ENCODE peak calls at places on chromosomes 11 and 22, in six cellular contexts. One of them, this sample, is unnamed.

GRCh38 chr11:11534981-11535380 is 86.8 kb downstream of the GALNT18 start:
- DNase-seq in IMR-90: peak
- DNase-seq in H9: no peak
- DNase-seq in neuronal stem cell: no peak
- DNase-seq in H1: no peak
- DNase-seq in mesenchymal stem cell: no peak
- DNase-seq in this sample: no peak

GRCh38 chr11:15236514-15236913 is 121.8 kb downstream of the INSC start:
- DNase-seq in neuronal stem cell: no peak
- DNase-seq in H9: peak
- DNase-seq in mesenchymal stem cell: no peak
- DNase-seq in H1: peak
- DNase-seq in IMR-90: no peak
- DNase-seq in this sample: peak

GRCh38 chr11:35237860-35238715 is 99.1 kb downstream of the CD44 start:
- DNase-seq in neuronal stem cell: peak
- DNase-seq in IMR-90: no peak
- DNase-seq in mesenchymal stem cell: no peak
- DNase-seq in H9: peak
- DNase-seq in H1: peak
- DNase-seq in this sample: peak

GRCh38 chr11:130434521-130435223 is 6.3 kb upstream of the ADAMTS8 start:
- DNase-seq in H1: peak
- DNase-seq in neuronal stem cell: peak
- DNase-seq in H9: peak
- DNase-seq in mesenchymal stem cell: peak
- DNase-seq in IMR-90: peak
- DNase-seq in this sample: peak

GRCh38 chr11:19714387-19715363 is 2.0 kb downstream of the NAV2 start:
- DNase-seq in neuronal stem cell: no peak
- DNase-seq in IMR-90: peak
- DNase-seq in mesenchymal stem cell: peak
- DNase-seq in H9: peak
- DNase-seq in H1: peak
- DNase-seq in this sample: peak

GRCh38 chr11:110524227-110524626 is 94.5 kb downstream of the FDX1 start:
- DNase-seq in mesenchymal stem cell: peak
- DNase-seq in IMR-90: peak
- DNase-seq in neuronal stem cell: no peak
- DNase-seq in H1: no peak
- DNase-seq in H9: no peak
- DNase-seq in this sample: no peak

GRCh38 chr11:25613899-25614298 is 718.0 kb upstream of the ANO3 start:
- DNase-seq in IMR-90: no peak
- DNase-seq in mesenchymal stem cell: no peak
- DNase-seq in H1: no peak
- DNase-seq in H9: no peak
- DNase-seq in neuronal stem cell: no peak
- DNase-seq in this sample: no peak

GRCh38 chr11:27460571-27460970 is 12.0 kb downstream of the LGR4 start:
- DNase-seq in H9: no peak
- DNase-seq in H1: no peak
- DNase-seq in neuronal stem cell: no peak
- DNase-seq in IMR-90: no peak
- DNase-seq in mesenchymal stem cell: peak
- DNase-seq in this sample: no peak

GRCh38 chr11:77418155-77418980 is 55.5 kb downstream of the PAK1 start:
- DNase-seq in mesenchymal stem cell: no peak
- DNase-seq in H9: no peak
- DNase-seq in neuronal stem cell: no peak
- DNase-seq in H1: no peak
- DNase-seq in IMR-90: no peak
- DNase-seq in this sample: no peak

GRCh38 chr22:43039800-43040199 is 24.9 kb upstream of the PACSIN2 start:
- DNase-seq in H1: no peak
- DNase-seq in mesenchymal stem cell: no peak
- DNase-seq in IMR-90: no peak
- DNase-seq in H9: peak
- DNase-seq in neuronal stem cell: no peak
- DNase-seq in this sample: peak

GRCh38 chr22:36411589-36412258 is 24.0 kb upstream of the MYH9 start:
- DNase-seq in H1: no peak
- DNase-seq in H9: no peak
- DNase-seq in neuronal stem cell: no peak
- DNase-seq in IMR-90: no peak
- DNase-seq in mesenchymal stem cell: no peak
- DNase-seq in this sample: no peak

GRCh38 chr11:103683581-103683980 is 352.9 kb upstream of the DDI1 start:
- DNase-seq in IMR-90: peak
- DNase-seq in H9: no peak
- DNase-seq in mesenchymal stem cell: peak
- DNase-seq in neuronal stem cell: no peak
- DNase-seq in H1: no peak
- DNase-seq in this sample: no peak

GRCh38 chr22:39524089-39524752 is 3.9 kb downstream of the ATF4 start:
- DNase-seq in neuronal stem cell: no peak
- DNase-seq in H9: no peak
- DNase-seq in mesenchymal stem cell: peak
- DNase-seq in IMR-90: no peak
- DNase-seq in H1: no peak
- DNase-seq in this sample: no peak

GRCh38 chr22:27866136-27867091 is 52.6 kb downstream of the PITPNB start:
- DNase-seq in neuronal stem cell: no peak
- DNase-seq in mesenchymal stem cell: peak
- DNase-seq in H9: no peak
- DNase-seq in IMR-90: peak
- DNase-seq in H1: no peak
- DNase-seq in this sample: no peak

GRCh38 chr11:17277024-17277584 is 565 bp downstream of the NUCB2 start:
- DNase-seq in mesenchymal stem cell: peak
- DNase-seq in neuronal stem cell: no peak
- DNase-seq in IMR-90: peak
- DNase-seq in H1: no peak
- DNase-seq in H9: no peak
- DNase-seq in this sample: peak

GRCh38 chr11:92383430-92383829 is 158.8 kb downstream of the FAT3 start:
- DNase-seq in IMR-90: peak
- DNase-seq in neuronal stem cell: no peak
- DNase-seq in mesenchymal stem cell: peak
- DNase-seq in H1: no peak
- DNase-seq in H9: no peak
- DNase-seq in this sample: peak

GRCh38 chr11:122754553-122755322 is 83.6 kb upstream of the CRTAM start:
- DNase-seq in mesenchymal stem cell: peak
- DNase-seq in neuronal stem cell: no peak
- DNase-seq in IMR-90: no peak
- DNase-seq in H1: peak
- DNase-seq in H9: peak
- DNase-seq in this sample: peak
- H2BK15ac ChIP-seq in mesenchymal stem cell: no peak
- H2BK15ac ChIP-seq in neuronal stem cell: no peak
- H2BK15ac ChIP-seq in IMR-90: no peak
- H2BK15ac ChIP-seq in H1: peak
- H2BK15ac ChIP-seq in H9: no peak
- H2BK15ac ChIP-seq in this sample: no peak

GRCh38 chr11:44811841-44812448 is 85.2 kb downstream of the TSPAN18 start:
- DNase-seq in neuronal stem cell: no peak
- DNase-seq in H1: no peak
- DNase-seq in mesenchymal stem cell: no peak
- DNase-seq in IMR-90: no peak
- DNase-seq in H9: no peak
- DNase-seq in this sample: no peak

GRCh38 chr11:44815917-44816456 is 89.2 kb downstream of the TSPAN18 start:
- DNase-seq in IMR-90: no peak
- DNase-seq in H1: no peak
- DNase-seq in neuronal stem cell: no peak
- DNase-seq in mesenchymal stem cell: no peak
- DNase-seq in H9: no peak
- DNase-seq in this sample: no peak

GRCh38 chr11:44812971-44813370 is 86.2 kb downstream of the TSPAN18 start:
- DNase-seq in H9: no peak
- DNase-seq in H1: no peak
- DNase-seq in IMR-90: no peak
- DNase-seq in mesenchymal stem cell: no peak
- DNase-seq in neuronal stem cell: no peak
- DNase-seq in this sample: no peak

GRCh38 chr11:44814881-44815592 is 88.3 kb downstream of the TSPAN18 start:
- DNase-seq in H9: no peak
- DNase-seq in neuronal stem cell: no peak
- DNase-seq in H1: no peak
- DNase-seq in mesenchymal stem cell: peak
- DNase-seq in IMR-90: peak
- DNase-seq in this sample: no peak

DNA sequence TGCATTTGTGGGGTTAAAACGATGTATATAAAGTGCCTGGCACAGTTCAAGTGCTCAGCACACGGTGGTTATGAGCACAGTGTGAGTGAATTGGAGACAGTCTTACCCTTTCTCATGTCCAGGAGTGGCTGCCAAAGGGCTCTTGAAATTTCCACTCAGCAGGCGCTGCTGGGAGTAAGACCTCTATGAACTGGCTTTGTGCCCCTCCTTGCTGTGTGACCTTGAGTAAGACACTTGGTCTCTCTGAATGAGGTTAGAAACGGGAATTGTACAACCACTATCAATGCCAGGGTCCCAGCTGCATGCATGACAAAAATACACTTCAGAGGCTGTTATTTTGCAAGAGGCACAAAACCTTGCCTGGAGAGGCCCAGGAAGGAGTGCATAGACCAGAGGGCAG is 86.6 kb downstream of the TSPAN18 start:
- DNase-seq in IMR-90: no peak
- DNase-seq in neuronal stem cell: no peak
- DNase-seq in mesenchymal stem cell: no peak
- DNase-seq in H9: no peak
- DNase-seq in H1: no peak
- DNase-seq in this sample: no peak
- H2BK15ac ChIP-seq in IMR-90: no peak
- H2BK15ac ChIP-seq in neuronal stem cell: peak
- H2BK15ac ChIP-seq in mesenchymal stem cell: no peak
- H2BK15ac ChIP-seq in H9: no peak
- H2BK15ac ChIP-seq in H1: no peak
- H2BK15ac ChIP-seq in this sample: no peak

GRCh38 chr11:101061606-101062005 is 68.0 kb downstream of the PGR start:
- DNase-seq in neuronal stem cell: no peak
- DNase-seq in mesenchymal stem cell: peak
- DNase-seq in H9: no peak
- DNase-seq in IMR-90: peak
- DNase-seq in H1: no peak
- DNase-seq in this sample: peak
- H2BK15ac ChIP-seq in neuronal stem cell: no peak
- H2BK15ac ChIP-seq in mesenchymal stem cell: no peak
- H2BK15ac ChIP-seq in H9: no peak
- H2BK15ac ChIP-seq in IMR-90: no peak
- H2BK15ac ChIP-seq in H1: no peak
- H2BK15ac ChIP-seq in this sample: no peak

GRCh38 chr11:59544869-59545178 is 33.5 kb downstream of the OR4D9 start:
- DNase-seq in neuronal stem cell: no peak
- DNase-seq in H9: no peak
- DNase-seq in mesenchymal stem cell: no peak
- DNase-seq in IMR-90: no peak
- DNase-seq in H1: no peak
- DNase-seq in this sample: no peak

GRCh38 chr11:59545179-59546020 is 34.1 kb downstream of the OR4D9 start:
- DNase-seq in IMR-90: peak
- DNase-seq in H9: peak
- DNase-seq in neuronal stem cell: no peak
- DNase-seq in mesenchymal stem cell: peak
- DNase-seq in H1: no peak
- DNase-seq in this sample: no peak

DNA sequence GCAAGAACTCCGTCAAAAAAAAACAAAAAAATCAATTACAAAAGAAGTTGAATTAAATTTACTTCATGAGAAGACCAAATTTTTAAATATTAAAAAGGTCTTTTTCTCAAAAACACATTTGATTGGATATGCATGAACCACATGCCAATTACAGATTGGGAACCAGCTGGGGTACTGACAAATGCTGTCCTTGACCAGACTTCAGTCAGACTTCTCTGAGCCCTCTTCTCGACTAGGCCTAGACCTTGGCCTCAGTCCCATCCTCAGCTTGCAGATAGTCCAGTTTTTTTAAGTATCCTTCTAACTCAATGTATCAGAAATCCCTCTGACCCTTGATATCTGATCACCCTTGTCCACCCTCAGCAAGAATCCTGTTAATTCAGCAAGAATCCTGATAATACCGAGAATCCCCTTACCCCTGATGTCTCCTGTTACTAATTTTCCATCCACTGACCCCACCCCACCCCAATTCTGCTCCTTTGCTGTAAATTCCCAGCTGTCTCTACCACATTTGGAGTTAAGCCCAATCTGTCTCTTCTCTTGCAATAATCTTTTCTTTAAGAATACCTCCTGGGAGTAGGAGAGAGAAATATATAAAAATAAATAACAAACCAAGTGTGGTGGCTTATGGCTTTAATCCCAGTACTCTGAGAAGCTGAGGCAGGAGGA is 30.9 kb downstream of the OR4D9 start:
- DNase-seq in IMR-90: no peak
- DNase-seq in mesenchymal stem cell: no peak
- DNase-seq in H9: peak
- DNase-seq in H1: no peak
- DNase-seq in neuronal stem cell: no peak
- DNase-seq in this sample: no peak
- H2BK15ac ChIP-seq in IMR-90: no peak
- H2BK15ac ChIP-seq in mesenchymal stem cell: no peak
- H2BK15ac ChIP-seq in H9: no peak
- H2BK15ac ChIP-seq in H1: no peak
- H2BK15ac ChIP-seq in neuronal stem cell: no peak
- H2BK15ac ChIP-seq in this sample: no peak

GRCh38 chr11:116596346-116597260 is 176.2 kb downstream of the BUD13 start:
- DNase-seq in H9: no peak
- DNase-seq in neuronal stem cell: no peak
- DNase-seq in mesenchymal stem cell: no peak
- DNase-seq in IMR-90: no peak
- DNase-seq in H1: no peak
- DNase-seq in this sample: no peak
- H2BK15ac ChIP-seq in H9: no peak
- H2BK15ac ChIP-seq in neuronal stem cell: peak
- H2BK15ac ChIP-seq in mesenchymal stem cell: no peak
- H2BK15ac ChIP-seq in IMR-90: no peak
- H2BK15ac ChIP-seq in H1: peak
- H2BK15ac ChIP-seq in this sample: no peak

GRCh38 chr11:37963440-37963839 is 1365.4 kb upstream of the RAG2 start:
- DNase-seq in mesenchymal stem cell: no peak
- DNase-seq in H1: no peak
- DNase-seq in neuronal stem cell: no peak
- DNase-seq in IMR-90: no peak
- DNase-seq in H9: no peak
- DNase-seq in this sample: peak
- H2BK15ac ChIP-seq in mesenchymal stem cell: no peak
- H2BK15ac ChIP-seq in H1: no peak
- H2BK15ac ChIP-seq in neuronal stem cell: no peak
- H2BK15ac ChIP-seq in IMR-90: no peak
- H2BK15ac ChIP-seq in H9: no peak
- H2BK15ac ChIP-seq in this sample: no peak

DNA sequence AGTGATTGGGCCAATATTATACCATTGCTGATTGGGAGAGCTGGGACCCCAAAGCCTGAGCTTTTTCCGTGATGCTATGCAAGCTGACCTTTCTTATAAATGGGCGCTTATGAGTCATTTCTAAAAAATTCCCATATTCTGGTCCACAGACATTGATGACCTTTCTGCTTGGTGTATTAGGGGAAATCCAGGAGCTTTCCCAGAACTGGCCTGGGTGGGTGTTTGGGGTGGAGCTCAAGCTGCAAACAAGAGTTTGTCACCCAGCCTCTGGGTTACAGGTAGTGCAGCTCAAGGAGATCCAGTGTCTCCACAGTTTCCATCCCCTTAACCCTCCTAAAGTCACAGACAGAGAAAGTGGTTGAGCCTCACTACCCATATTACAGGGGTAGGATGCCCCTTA is 67.7 kb downstream of the CCDC81 start:
- DNase-seq in H1: no peak
- DNase-seq in mesenchymal stem cell: peak
- DNase-seq in IMR-90: peak
- DNase-seq in H9: no peak
- DNase-seq in neuronal stem cell: no peak
- DNase-seq in this sample: no peak
- H2BK15ac ChIP-seq in H1: no peak
- H2BK15ac ChIP-seq in mesenchymal stem cell: no peak
- H2BK15ac ChIP-seq in IMR-90: no peak
- H2BK15ac ChIP-seq in H9: no peak
- H2BK15ac ChIP-seq in neuronal stem cell: no peak
- H2BK15ac ChIP-seq in this sample: no peak